ENCODE peak calls at places on chromosomes 13 and 19, in four cellular contexts. One of them, this sample, is unnamed.

GRCh38 chr19:4472174-4472974 is at the start of gene HDGFL2:
- DNase-seq in K562: no peak
- DNase-seq in HepG2: no peak
- DNase-seq in GM12878: no peak
- DNase-seq in this sample: no peak

GRCh38 chr13:36088001-36088400 is 43.2 kb downstream of the DCLK1 start:
- DNase-seq in K562: no peak
- DNase-seq in HepG2: no peak
- DNase-seq in GM12878: no peak
- DNase-seq in this sample: no peak

GRCh38 chr19:49988433-49988832 is 27.5 kb upstream of the SIGLEC11 start:
- DNase-seq in HepG2: no peak
- DNase-seq in K562: no peak
- DNase-seq in GM12878: no peak
- DNase-seq in this sample: no peak

GRCh38 chr13:98675837-98676236 is 76.6 kb downstream of the SLC15A1 start:
- DNase-seq in GM12878: no peak
- DNase-seq in K562: no peak
- DNase-seq in HepG2: no peak
- DNase-seq in this sample: no peak

GRCh38 chr13:47112900-47113299 is 216.0 kb upstream of the HTR2A start:
- DNase-seq in HepG2: no peak
- DNase-seq in GM12878: no peak
- DNase-seq in K562: no peak
- DNase-seq in this sample: no peak

GRCh38 chr13:91722267-91722884 is 324.0 kb downstream of the GPC5 start:
- DNase-seq in HepG2: no peak
- DNase-seq in GM12878: no peak
- DNase-seq in K562: peak
- DNase-seq in this sample: peak

GRCh38 chr13:56586966-56587365 is 553.8 kb upstream of the PRR20A start:
- DNase-seq in GM12878: no peak
- DNase-seq in K562: no peak
- DNase-seq in HepG2: no peak
- DNase-seq in this sample: no peak

GRCh38 chr19:48992571-48993174 is 436 bp downstream of the GYS1 start:
- DNase-seq in GM12878: no peak
- DNase-seq in HepG2: no peak
- DNase-seq in K562: no peak
- DNase-seq in this sample: no peak

GRCh38 chr19:7203317-7203716 is 90.9 kb downstream of the INSR start:
- DNase-seq in K562: no peak
- DNase-seq in HepG2: no peak
- DNase-seq in GM12878: no peak
- DNase-seq in this sample: no peak

GRCh38 chr19:38148337-38148736 is 75.7 kb downstream of the DPF1 start:
- DNase-seq in HepG2: no peak
- DNase-seq in GM12878: no peak
- DNase-seq in K562: no peak
- DNase-seq in this sample: no peak

GRCh38 chr13:44842158-44842557 is 147.1 kb downstream of the NUFIP1 start:
- DNase-seq in HepG2: no peak
- DNase-seq in K562: no peak
- DNase-seq in GM12878: no peak
- DNase-seq in this sample: no peak

GRCh38 chr13:99434258-99434788 is 66.9 kb upstream of the TM9SF2 start:
- DNase-seq in K562: peak
- DNase-seq in GM12878: no peak
- DNase-seq in HepG2: peak
- DNase-seq in this sample: no peak

GRCh38 chr19:50793558-50794065 is 3.4 kb downstream of the ACP4 start:
- DNase-seq in GM12878: no peak
- DNase-seq in HepG2: no peak
- DNase-seq in K562: no peak
- DNase-seq in this sample: no peak

GRCh38 chr13:30172593-30173300 is 134.6 kb downstream of the KATNAL1 start:
- DNase-seq in K562: no peak
- DNase-seq in GM12878: no peak
- DNase-seq in HepG2: no peak
- DNase-seq in this sample: no peak

GRCh38 chr19:35126624-35126959 is 8.3 kb downstream of the LGI4 start:
- DNase-seq in HepG2: no peak
- DNase-seq in K562: no peak
- DNase-seq in GM12878: no peak
- DNase-seq in this sample: no peak

GRCh38 chr19:50639121-50640112 is at the start of gene SYT3:
- DNase-seq in K562: peak
- DNase-seq in GM12878: no peak
- DNase-seq in HepG2: no peak
- DNase-seq in this sample: peak

GRCh38 chr19:5903502-5904301 is at the start of gene NDUFA11:
- DNase-seq in HepG2: peak
- DNase-seq in K562: peak
- DNase-seq in GM12878: no peak
- DNase-seq in this sample: peak

GRCh38 chr13:72652681-72653080 is 74.7 kb downstream of the MZT1 start:
- DNase-seq in HepG2: no peak
- DNase-seq in GM12878: no peak
- DNase-seq in K562: no peak
- DNase-seq in this sample: no peak

GRCh38 chr13:30045916-30046704 is 195.7 kb upstream of the UBL3 start:
- DNase-seq in K562: no peak
- DNase-seq in GM12878: no peak
- DNase-seq in HepG2: no peak
- DNase-seq in this sample: no peak

GRCh38 chr19:49801966-49802661 is 11.0 kb downstream of the FUZ start:
- DNase-seq in HepG2: no peak
- DNase-seq in K562: peak
- DNase-seq in GM12878: no peak
- DNase-seq in this sample: peak

GRCh38 chr13:99991013-99991805 is 9.6 kb downstream of the ZIC2 start:
- DNase-seq in HepG2: no peak
- DNase-seq in K562: no peak
- DNase-seq in GM12878: no peak
- DNase-seq in this sample: no peak

GRCh38 chr19:50319156-50319555 is 10.0 kb downstream of the KCNC3 start:
- DNase-seq in K562: no peak
- DNase-seq in GM12878: no peak
- DNase-seq in HepG2: no peak
- DNase-seq in this sample: no peak

GRCh38 chr13:50788551-50788950 is 54.9 kb downstream of the DLEU7 start:
- DNase-seq in GM12878: no peak
- DNase-seq in K562: no peak
- DNase-seq in HepG2: no peak
- DNase-seq in this sample: no peak
- TF ChIP-seq TARDBP in GM12878: no peak
- TF ChIP-seq TARDBP in K562: no peak
- TF ChIP-seq TARDBP in HepG2: no peak
- TF ChIP-seq TARDBP in this sample: no peak

DNA sequence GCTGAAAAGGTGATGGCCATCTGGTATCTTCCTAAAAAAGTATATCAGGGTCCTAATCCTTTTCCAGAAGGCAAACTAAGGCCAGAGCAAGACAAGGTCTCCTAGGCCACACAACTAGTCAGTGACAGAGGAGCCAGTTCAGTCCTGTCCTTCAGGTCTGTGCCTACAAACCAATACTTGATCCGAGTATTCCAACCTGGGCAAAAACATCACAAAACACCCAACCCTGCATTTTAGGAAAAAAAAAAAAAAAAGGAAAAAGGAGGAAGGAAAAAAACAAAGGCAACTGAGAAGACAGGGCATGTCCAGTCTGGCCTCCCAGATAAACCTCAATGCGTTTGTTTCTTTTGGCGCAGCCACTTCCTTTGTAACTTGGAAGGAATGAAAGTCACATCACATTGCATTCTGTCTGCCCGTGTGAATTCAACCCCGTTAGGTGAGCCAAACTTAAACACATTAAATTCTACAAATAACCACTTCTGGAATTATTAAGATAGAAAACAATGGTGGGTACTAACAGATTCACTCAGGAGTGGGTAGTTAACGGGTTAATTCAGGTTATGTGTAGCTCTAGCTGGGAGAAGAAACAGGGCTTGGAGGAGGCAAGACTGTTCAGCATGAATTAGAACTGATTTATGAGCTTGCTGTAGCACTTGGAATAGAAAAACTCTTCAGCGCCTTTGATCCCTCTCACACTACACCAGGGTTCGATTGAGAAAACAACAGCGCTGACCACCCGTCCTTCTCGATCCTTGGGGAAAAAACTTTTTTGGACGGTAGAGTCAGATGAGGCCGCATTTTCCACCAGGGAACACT is 43.0 kb upstream of the HNRNPA1L2 start:
- DNase-seq in K562: no peak
- DNase-seq in HepG2: no peak
- DNase-seq in GM12878: no peak
- DNase-seq in this sample: peak
- TF ChIP-seq TARDBP in K562: no peak
- TF ChIP-seq TARDBP in HepG2: no peak
- TF ChIP-seq TARDBP in GM12878: no peak
- TF ChIP-seq TARDBP in this sample: no peak

DNA sequence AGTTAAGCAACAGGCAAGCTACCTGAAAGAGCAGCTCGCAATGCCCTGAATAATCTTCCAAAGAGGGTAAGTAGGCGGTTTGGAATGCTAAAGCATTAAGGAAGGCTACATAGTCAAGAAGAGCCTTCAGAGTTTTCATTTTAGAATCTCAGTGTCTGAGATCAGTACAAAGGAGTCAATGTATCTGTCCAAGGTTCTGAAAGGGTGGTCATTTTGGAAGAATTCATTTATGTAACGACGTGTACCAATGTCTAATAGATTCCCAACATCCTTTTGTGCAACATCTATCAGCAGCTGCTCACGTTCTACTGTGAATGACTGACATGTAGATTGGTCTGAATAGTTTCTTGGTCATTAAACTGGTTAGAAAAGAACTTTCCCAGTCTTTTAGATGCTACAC is 15.2 kb downstream of the ZNF665 start:
- DNase-seq in HepG2: no peak
- DNase-seq in GM12878: no peak
- DNase-seq in K562: no peak
- DNase-seq in this sample: no peak
- TF ChIP-seq TARDBP in HepG2: no peak
- TF ChIP-seq TARDBP in GM12878: no peak
- TF ChIP-seq TARDBP in K562: no peak
- TF ChIP-seq TARDBP in this sample: no peak

DNA sequence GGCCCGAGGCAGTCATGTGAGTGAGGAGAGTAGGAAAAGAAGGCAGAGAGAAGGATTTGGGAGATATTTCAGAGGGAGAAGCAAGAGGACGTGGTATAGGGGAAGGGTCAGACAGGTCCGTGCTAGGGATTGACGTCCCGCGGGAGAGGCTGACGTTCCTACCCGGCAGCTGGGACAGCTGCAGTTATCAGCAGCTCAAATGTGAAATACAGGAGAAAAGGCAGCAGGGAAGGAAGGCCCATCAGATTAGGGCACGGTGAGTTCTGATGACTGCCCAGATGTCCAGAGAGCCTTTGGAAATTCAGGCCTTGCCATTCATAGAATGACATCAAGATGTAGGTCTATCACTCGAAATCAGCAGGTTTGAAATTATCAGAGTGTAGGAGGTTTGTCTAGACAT is 88.4 kb downstream of the IRS2 start:
- DNase-seq in GM12878: no peak
- DNase-seq in HepG2: no peak
- DNase-seq in K562: no peak
- DNase-seq in this sample: no peak
- TF ChIP-seq TARDBP in GM12878: no peak
- TF ChIP-seq TARDBP in HepG2: no peak
- TF ChIP-seq TARDBP in K562: no peak
- TF ChIP-seq TARDBP in this sample: no peak